ENCODE peak calls at places on chromosome 20, in nine cellular contexts. G is CD8-positive, alpha-beta T cell; Y is neuronal stem cell; D is GM23248; H is HT1080; X is stomach; V is T follicular helper cell; J is tibial nerve; W is NCI-H1105. C is an unnamed sample.

GRCh38 chr20:24160563-24161355 is 172.2 kb upstream of the GGTLC1 start:
- DNase-seq in G (no peak), Y (peak; percentile 27), D (peak; percentile 82), H (peak; percentile 34), X (peak; percentile 63), V (no peak), J (peak; percentile 52), W (no peak), C (no peak)

GRCh38 chr20:1212607-1213396 is 9.5 kb downstream of the C20orf202 start:
- DNase-seq in G (peak; percentile 67), Y (peak; percentile 64), D (peak; percentile 92), H (peak; percentile 58), X (peak; percentile 73), V (peak; percentile 49), J (peak; percentile 64), W (peak; percentile 49), C (peak; percentile 39)

GRCh38 chr20:41213150-41213820 is 75.9 kb downstream of the PLCG1 start:
- DNase-seq in G (no peak), Y (no peak), D (peak; percentile 64), H (peak; percentile 61), X (no peak), V (no peak), J (no peak), W (peak; percentile 36), C (no peak)

GRCh38 chr20:24158271-24158670 is 169.7 kb upstream of the GGTLC1 start:
- DNase-seq in G (no peak), Y (no peak), D (no peak), H (no peak), X (no peak), V (no peak), J (no peak), W (no peak), C (no peak)

GRCh38 chr20:36792422-36792821 is 18.9 kb upstream of the DSN1 start:
- DNase-seq in G (no peak), Y (peak; percentile 61), D (peak; percentile 69), H (peak; percentile 60), X (peak; percentile 53), V (no peak), J (no peak), W (peak; percentile 26), C (peak; percentile 11)

GRCh38 chr20:17871181-17871580 is 97.4 kb downstream of the SNX5 start:
- DNase-seq in G (no peak), Y (no peak), D (peak; percentile 32), H (no peak), X (no peak), V (no peak), J (no peak), W (no peak), C (no peak)

GRCh38 chr20:24787071-24787470 is 162.0 kb upstream of the CST7 start:
- DNase-seq in G (no peak), Y (no peak), D (no peak), H (no peak), X (no peak), V (no peak), J (no peak), W (no peak), C (no peak)

GRCh38 chr20:33076662-33077398 is 2.6 kb upstream of the BPIFB4 start:
- DNase-seq in G (no peak), Y (no peak), D (peak; percentile 34), H (peak; percentile 28), X (no peak), V (no peak), J (no peak), W (no peak), C (no peak)

C was measured in stimulated activated naive B cell treated with anti-CD40 and anti-IgM and Interleukin-4, amounts not matched to agents 10 μg/mL and 1 μg/mL and 100 μg/mL, for 72 hours.